ENCODE peak calls at places on chromosomes 4 and X, in six cellular contexts. A is colonic mucosa, R is kidney epithelial cell, O is adrenal gland, T is WTC11, F is cardiac fibroblast. C is an unnamed sample.

GRCh38 chrX:110346681-110347080 is 12.0 kb upstream of the RTL9 start:
- DNase-seq in A (no peak), R (no peak), O (no peak), T (peak; percentile 15), F (peak; percentile 33), C (peak; percentile 29)

GRCh38 chr4:133759428-133759827 is 442.2 kb downstream of the PABPC4L start:
- DNase-seq in A (no peak), R (no peak), O (no peak), T (peak; percentile 11), F (no peak), C (no peak)

GRCh38 chr4:127204326-127204725 is 428.4 kb upstream of the INTU start:
- DNase-seq in A (no peak), R (no peak), O (no peak), T (no peak), F (no peak), C (no peak)

GRCh38 chrX:131762802-131763234 is 218.9 kb downstream of the OR13H1 start:
- DNase-seq in A (peak; percentile 78), R (no peak), O (peak; percentile 80), T (no peak), F (no peak), C (no peak)

GRCh38 chr4:101075536-101075935 is 271.8 kb downstream of the PPP3CA start:
- DNase-seq in A (no peak), R (no peak), O (no peak), T (no peak), F (no peak), C (no peak)

GRCh38 chrX:30144971-30145731 is 70.2 kb upstream of the MAGEB2 start:
- DNase-seq in A (no peak), R (no peak), O (no peak), T (no peak), F (no peak), C (no peak)

GRCh38 chrX:50768801-50769200 is 45.2 kb downstream of the SHROOM4 start:
- DNase-seq in A (no peak), R (no peak), O (no peak), T (no peak), F (peak; percentile 14), C (no peak)

GRCh38 chr4:81049861-81050423 is 19.4 kb downstream of the BMP3 start:
- DNase-seq in A (no peak), R (no peak), O (no peak), T (no peak), F (no peak), C (no peak)

GRCh38 chrX:111131572-111131971 is 35.6 kb downstream of the PAK3 start:
- DNase-seq in A (no peak), R (no peak), O (no peak), T (no peak), F (peak; percentile 1), C (no peak)

DNA sequence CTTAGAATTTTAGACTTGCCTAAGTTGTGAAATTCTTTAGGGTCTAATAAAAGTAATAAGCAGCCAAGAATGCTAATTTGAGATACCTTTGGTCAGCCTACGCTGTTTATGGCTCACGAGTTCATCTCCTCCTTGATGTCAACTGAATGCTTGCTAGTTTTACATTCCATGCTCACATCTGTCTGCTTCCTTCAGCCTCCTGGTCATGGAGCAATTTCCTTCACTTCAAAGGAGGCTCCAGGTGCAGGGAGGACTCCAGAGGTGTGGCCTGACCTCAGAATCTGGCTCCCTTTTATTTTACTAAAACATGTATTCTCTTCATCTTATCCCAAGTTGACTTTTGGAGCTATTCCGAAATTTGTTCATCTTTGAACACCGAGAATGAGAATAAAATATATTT is 23.3 kb upstream of the LNX1 start:
- DNase-seq in A (no peak), R (no peak), O (no peak), T (no peak), F (no peak), C (no peak)
- TF ChIP-seq CTCF in A (no peak), R (peak; percentile 12), O (no peak), T (no peak), F (no peak), C (no peak)

GRCh38 chrX:34338046-34338445 is 205.9 kb upstream of the FAM47A start:
- DNase-seq in A (no peak), R (no peak), O (no peak), T (no peak), F (no peak), C (no peak)

GRCh38 chrX:34332336-34332735 is 200.2 kb upstream of the FAM47A start:
- DNase-seq in A (no peak), R (no peak), O (no peak), T (no peak), F (peak; percentile 2), C (no peak)
- TF ChIP-seq CTCF in A (no peak), R (peak; percentile 29), O (no peak), T (no peak), F (peak; percentile 42), C (peak; percentile 51)

GRCh38 chr4:22875592-22876257 is 183.0 kb downstream of the GBA3 start:
- DNase-seq in A (no peak), R (no peak), O (no peak), T (no peak), F (no peak), C (no peak)

GRCh38 chr4:22877653-22878052 is 184.9 kb downstream of the GBA3 start:
- DNase-seq in A (no peak), R (no peak), O (no peak), T (no peak), F (no peak), C (no peak)

GRCh38 chr4:22873899-22874298 is 181.2 kb downstream of the GBA3 start:
- DNase-seq in A (no peak), R (no peak), O (no peak), T (no peak), F (no peak), C (no peak)

GRCh38 chr4:22876281-22876680 is 183.5 kb downstream of the GBA3 start:
- DNase-seq in A (no peak), R (no peak), O (no peak), T (no peak), F (no peak), C (no peak)

DNA sequence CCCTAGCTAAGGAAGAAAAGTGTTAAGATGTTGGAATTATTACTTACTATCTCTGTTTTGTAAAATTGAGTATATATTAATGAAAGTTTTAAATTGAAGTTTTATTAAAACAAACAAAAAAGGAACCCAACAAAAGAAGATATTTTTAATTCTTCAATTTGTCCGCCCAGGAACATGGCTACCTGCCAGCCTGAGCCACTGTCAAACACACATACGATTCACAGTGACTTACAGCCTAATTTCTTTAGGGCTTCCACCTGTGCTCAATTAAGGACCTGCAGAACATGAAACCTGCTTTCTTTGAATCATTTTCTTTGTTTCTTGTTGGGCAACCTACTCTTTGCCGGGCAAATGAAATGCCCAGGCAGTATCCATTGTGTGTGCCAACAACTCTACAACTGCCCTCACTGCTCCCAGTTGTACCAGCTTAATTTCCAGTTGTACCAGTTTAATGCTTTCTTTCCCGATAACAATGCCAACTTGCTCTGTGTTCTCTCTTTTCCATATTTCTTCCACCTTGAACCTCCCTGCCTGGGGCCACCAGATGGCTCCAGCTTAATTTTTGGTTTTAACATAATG is 181.7 kb downstream of the GBA3 start:
- DNase-seq in A (peak; percentile 25), R (no peak), O (no peak), T (no peak), F (no peak), C (no peak)
- TF ChIP-seq CTCF in A (no peak), R (no peak), O (no peak), T (no peak), F (no peak), C (no peak)

DNA sequence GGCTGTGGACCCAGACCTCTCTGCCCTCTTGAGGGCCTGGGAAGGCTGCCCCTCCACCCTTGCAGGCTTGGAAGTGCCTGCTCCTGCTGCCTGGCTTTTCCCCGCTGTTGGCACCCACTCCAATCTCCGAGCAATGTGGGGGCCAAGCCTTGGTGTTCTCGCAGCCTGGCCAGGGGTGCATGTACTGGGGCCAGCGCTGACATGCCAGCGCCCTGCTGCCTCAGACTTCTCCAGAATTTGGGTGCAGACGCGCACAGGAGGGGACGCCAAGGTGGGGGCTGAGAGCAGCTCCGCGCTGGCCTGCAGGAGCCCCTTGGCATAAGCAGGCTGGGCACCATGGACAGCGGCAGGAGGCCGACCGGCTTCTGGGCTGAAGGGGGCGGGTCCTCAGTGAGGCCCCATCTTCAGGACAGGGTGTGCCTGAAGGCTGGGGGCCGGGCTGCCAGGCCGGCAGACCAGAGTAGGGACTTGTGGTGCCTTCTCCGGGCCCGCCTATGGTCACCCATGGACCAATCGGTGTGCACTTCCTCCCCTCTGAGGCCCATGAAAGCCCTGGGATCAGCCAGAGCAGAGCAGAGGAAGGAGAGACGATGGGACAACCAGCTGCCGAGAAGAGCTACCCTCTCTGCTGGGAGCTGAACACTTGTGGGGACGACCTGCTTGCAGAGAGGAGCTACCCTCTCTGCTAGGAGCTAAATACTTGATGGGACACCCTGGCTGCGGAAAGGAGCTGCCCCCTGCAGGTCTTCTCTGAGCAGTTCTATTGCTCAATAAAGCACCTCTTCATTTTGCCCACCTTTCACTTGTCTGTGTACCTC is 118.3 kb downstream of the DNAAF6 start:
- DNase-seq in A (peak; percentile 22), R (no peak), O (peak; percentile 45), T (peak; percentile 81), F (peak; percentile 26), C (peak; percentile 90)
- TF ChIP-seq CTCF in A (no peak), R (peak; percentile 35), O (no peak), T (no peak), F (peak; percentile 26), C (no peak)